ENCODE peak calls at places on chromosome X, in four cellular contexts. L is ascending aorta, M is stomach, K is fibroblast of mammary gland. O is an unnamed sample.

GRCh38 chrX:50691820-50692219 is 122.2 kb downstream of the SHROOM4 start:
- DNase-seq in L (no peak), M (no peak), K (peak; percentile 54), O (peak; percentile 53)

GRCh38 chrX:149567621-149568417 is 18.1 kb upstream of the HSFX3 start:
- DNase-seq in L (no peak), M (no peak), K (no peak), O (no peak)

GRCh38 chrX:155247497-155247896 is 16.8 kb downstream of the RAB39B start:
- DNase-seq in L (no peak), M (no peak), K (no peak), O (no peak)

GRCh38 chrX:40094041-40094899 is 3.5 kb downstream of the BCOR start:
- DNase-seq in L (no peak), M (no peak), K (no peak), O (peak; percentile 39)

GRCh38 chrX:18702362-18703195 is 4.9 kb upstream of the PPEF1 start:
- DNase-seq in L (no peak), M (no peak), K (peak; percentile 49), O (peak; percentile 85)

GRCh38 chrX:2677764-2678163 is 13.3 kb upstream of the CD99 start:
- DNase-seq in L (peak; percentile 89), M (peak; percentile 33), K (peak; percentile 99), O (peak; percentile 98)

GRCh38 chrX:11533211-11533651 is 132.5 kb downstream of the ARHGAP6 start:
- DNase-seq in L (no peak), M (no peak), K (peak; percentile 88), O (peak; percentile 85)

GRCh38 chrX:53433651-53434639 is at the start of gene HSD17B10:
- DNase-seq in L (peak; percentile 92), M (peak; percentile 92), K (peak; percentile 64), O (peak; percentile 72)

GRCh38 chrX:48779399-48779798 is 7.0 kb upstream of the GATA1 start:
- DNase-seq in L (no peak), M (no peak), K (no peak), O (no peak)

GRCh38 chrX:78710146-78710545 is 37.4 kb upstream of the LPAR4 start:
- DNase-seq in L (no peak), M (no peak), K (peak; percentile 8), O (no peak)

GRCh38 chrX:49184294-49185061 is 1.7 kb downstream of the PRICKLE3 start:
- DNase-seq in L (peak; percentile 95), M (peak; percentile 93), K (peak; percentile 86), O (peak; percentile 92)

GRCh38 chrX:116961872-116962582 is 499.3 kb upstream of the CT83 start:
- DNase-seq in L (no peak), M (no peak), K (peak; percentile 13), O (no peak)

GRCh38 chrX:9160698-9161329 is 126.9 kb upstream of the FAM9B start:
- DNase-seq in L (no peak), M (no peak), K (no peak), O (no peak)

GRCh38 chrX:3345281-3346081 is 971 bp downstream of the MXRA5 start:
- DNase-seq in L (no peak), M (peak; percentile 58), K (peak; percentile 34), O (peak; percentile 1)

GRCh38 chrX:13216139-13216538 is 103.7 kb downstream of the ATXN3L start:
- DNase-seq in L (no peak), M (no peak), K (peak; percentile 10), O (peak; percentile 28)

GRCh38 chrX:43718081-43718480 is 62.0 kb downstream of the MAOA start:
- DNase-seq in L (no peak), M (no peak), K (no peak), O (no peak)

GRCh38 chrX:74259879-74260491 is 44.0 kb upstream of the ZCCHC13 start:
- DNase-seq in L (no peak), M (no peak), K (no peak), O (no peak)

GRCh38 chrX:44973420-44973932 is 100.5 kb downstream of the KDM6A start:
- DNase-seq in L (no peak), M (no peak), K (no peak), O (no peak)
- H3K4me3 ChIP-seq in L (no peak overlapping the region), M (no peak overlapping the region), K (no peak overlapping the region), O (no peak overlapping the region)

GRCh38 chrX:16958356-16958755 is 11.9 kb downstream of the REPS2 start:
- DNase-seq in L (no peak), M (no peak), K (no peak), O (no peak)
- TF ChIP-seq CTCF in L (no peak), M (no peak), K (no peak), O (no peak)

GRCh38 chrX:135522878-135523693 is 2.6 kb downstream of the INTS6L start:
- DNase-seq in L (no peak), M (no peak), K (no peak), O (no peak)
- H3K4me3 ChIP-seq in L (peak overlapping the region; percentile 60), M (no peak overlapping the region), K (no peak overlapping the region), O (no peak overlapping the region)

GRCh38 chrX:153580700-153581386 is 18.1 kb downstream of the CCNQ start:
- DNase-seq in L (no peak), M (no peak), K (no peak), O (no peak)
- TF ChIP-seq CTCF in L (no peak), M (no peak), K (peak; percentile 7), O (no peak)

GRCh38 chrX:111519215-111519614 is 7.8 kb downstream of the SERTM2 start:
- DNase-seq in L (no peak), M (no peak), K (peak; percentile 23), O (peak; percentile 9)
- H3K4me3 ChIP-seq in L (no peak overlapping the region), M (no peak overlapping the region), K (no peak overlapping the region), O (no peak overlapping the region)

DNA sequence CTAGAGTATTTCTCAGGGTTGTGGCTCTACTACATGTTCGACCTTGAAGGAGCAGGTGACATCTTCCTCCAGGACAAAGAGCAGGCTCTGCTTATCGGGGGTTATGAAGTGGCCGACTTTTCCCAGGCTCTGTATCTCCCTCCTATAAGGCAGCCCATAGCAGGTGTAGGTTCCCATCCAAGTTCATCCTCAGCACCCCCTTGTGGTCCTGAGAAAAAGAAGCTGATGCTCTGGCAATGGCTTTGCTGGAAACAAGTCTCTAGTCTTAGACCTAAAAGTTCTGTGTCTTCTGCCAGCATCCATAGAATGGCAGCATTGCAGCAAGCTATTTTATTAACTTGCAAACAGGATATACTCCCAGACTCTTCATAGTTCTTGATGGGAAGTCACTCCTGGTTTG is 836.6 kb upstream of the PRKX start:
- DNase-seq in L (no peak), M (no peak), K (no peak), O (no peak)
- TF ChIP-seq CTCF in L (no peak), M (no peak), K (no peak), O (no peak)

GRCh38 chrX:110244951-110245480 is 72.9 kb downstream of the AMMECR1 start:
- DNase-seq in L (no peak), M (no peak), K (peak; percentile 43), O (no peak)
- H3K4me3 ChIP-seq in L (no peak overlapping the region), M (no peak overlapping the region), K (no peak overlapping the region), O (no peak overlapping the region)

DNA sequence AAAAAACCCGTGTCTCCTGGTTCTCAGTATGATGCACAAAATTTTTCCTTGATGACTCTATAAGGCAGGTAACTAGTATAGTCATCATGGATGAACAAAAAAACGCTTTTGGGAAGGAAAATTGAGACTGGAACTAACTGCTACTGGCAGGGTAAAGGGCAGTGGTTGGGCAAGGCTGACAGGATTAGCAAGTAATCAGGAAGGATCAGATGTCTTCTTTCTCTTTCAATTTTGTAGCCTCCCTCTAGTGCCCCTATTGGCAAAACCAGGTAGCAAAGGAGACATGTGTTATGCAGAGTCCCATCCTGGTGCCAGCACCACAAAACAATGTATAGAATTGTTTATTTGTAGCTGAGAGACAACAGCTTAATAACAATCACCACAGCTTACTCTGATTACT is 12.8 kb upstream of the SLITRK4 start:
- DNase-seq in L (no peak), M (no peak), K (no peak), O (no peak)
- TF ChIP-seq CTCF in L (no peak), M (no peak), K (no peak), O (no peak)

DNA sequence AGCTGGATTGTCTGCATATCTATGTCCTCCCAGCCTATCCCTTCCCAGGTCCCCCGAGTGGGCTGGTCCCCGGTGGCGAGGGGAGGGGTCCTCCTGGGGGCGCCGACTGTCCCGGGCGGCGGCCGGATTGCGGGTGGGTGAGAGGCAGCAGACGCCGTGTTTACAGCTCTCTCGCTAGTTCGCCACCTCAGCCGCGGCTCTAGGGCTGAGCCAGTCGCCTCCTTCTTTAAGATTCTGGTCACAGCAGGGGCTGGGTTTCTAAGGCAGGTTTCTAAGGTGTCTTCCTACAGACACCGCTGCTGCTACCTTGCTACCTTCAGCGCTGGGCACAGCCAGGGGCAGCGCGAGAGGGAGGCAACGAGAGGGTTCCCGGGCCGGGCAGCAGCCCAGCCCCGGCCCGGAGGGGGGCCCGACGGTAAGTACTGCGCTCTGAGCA is 57.2 kb downstream of the FRMPD3 start:
- DNase-seq in L (no peak), M (no peak), K (no peak), O (no peak)
- H3K4me3 ChIP-seq in L (no peak overlapping the region), M (no peak overlapping the region), K (no peak overlapping the region), O (no peak overlapping the region)